ENCODE peak calls at places on chromosomes 3 and 15, in four cellular contexts. One of them, this sample, is unnamed.

GRCh38 chr3:46887980-46888494 is 10.5 kb downstream of the PTH1R start:
- DNase-seq in thoracic aorta: no peak
- DNase-seq in progenitor cell of endocrine pancreas: no peak
- DNase-seq in GM20000: no peak
- DNase-seq in this sample: no peak

GRCh38 chr15:64683378-64683777 is 92.0 kb downstream of the RBPMS2 start:
- DNase-seq in thoracic aorta: no peak
- DNase-seq in progenitor cell of endocrine pancreas: no peak
- DNase-seq in GM20000: no peak
- DNase-seq in this sample: no peak

GRCh38 chr3:99767341-99767740 is 50.3 kb upstream of the CMSS1 start:
- DNase-seq in thoracic aorta: no peak
- DNase-seq in progenitor cell of endocrine pancreas: no peak
- DNase-seq in GM20000: no peak
- DNase-seq in this sample: no peak

GRCh38 chr3:15933439-15934144 is 135.8 kb upstream of the ANKRD28 start:
- DNase-seq in thoracic aorta: no peak
- DNase-seq in progenitor cell of endocrine pancreas: no peak
- DNase-seq in GM20000: no peak
- DNase-seq in this sample: no peak

GRCh38 chr15:42358141-42358540 is 1.2 kb upstream of the CAPN3 start:
- DNase-seq in thoracic aorta: no peak
- DNase-seq in progenitor cell of endocrine pancreas: no peak
- DNase-seq in GM20000: no peak
- DNase-seq in this sample: no peak

GRCh38 chr3:57068437-57069089 is 8.1 kb downstream of the SPATA12 start:
- DNase-seq in thoracic aorta: peak
- DNase-seq in progenitor cell of endocrine pancreas: no peak
- DNase-seq in GM20000: peak
- DNase-seq in this sample: peak

GRCh38 chr3:167885277-167885676 is 149.8 kb downstream of the SERPINI1 start:
- DNase-seq in thoracic aorta: no peak
- DNase-seq in progenitor cell of endocrine pancreas: no peak
- DNase-seq in GM20000: no peak
- DNase-seq in this sample: no peak

GRCh38 chr15:29116970-29117700 is 152.5 kb downstream of the NSMCE3 start:
- DNase-seq in thoracic aorta: no peak
- DNase-seq in progenitor cell of endocrine pancreas: no peak
- DNase-seq in GM20000: no peak
- DNase-seq in this sample: no peak

GRCh38 chr15:38647683-38648082 is 83.1 kb upstream of the RASGRP1 start:
- DNase-seq in thoracic aorta: no peak
- DNase-seq in progenitor cell of endocrine pancreas: no peak
- DNase-seq in GM20000: no peak
- DNase-seq in this sample: no peak

GRCh38 chr3:9422712-9423424 is 25.5 kb downstream of the SETD5 start:
- DNase-seq in thoracic aorta: peak
- DNase-seq in progenitor cell of endocrine pancreas: no peak
- DNase-seq in GM20000: no peak
- DNase-seq in this sample: peak

GRCh38 chr3:33315826-33316225 is 38.6 kb downstream of the FBXL2 start:
- DNase-seq in thoracic aorta: no peak
- DNase-seq in progenitor cell of endocrine pancreas: no peak
- DNase-seq in GM20000: no peak
- DNase-seq in this sample: no peak

GRCh38 chr3:11128682-11129632 is 25.3 kb upstream of the HRH1 start:
- DNase-seq in thoracic aorta: no peak
- DNase-seq in progenitor cell of endocrine pancreas: no peak
- DNase-seq in GM20000: no peak
- DNase-seq in this sample: no peak

GRCh38 chr3:191141728-191142127 is 57.3 kb upstream of the OSTN start:
- DNase-seq in thoracic aorta: no peak
- DNase-seq in progenitor cell of endocrine pancreas: no peak
- DNase-seq in GM20000: no peak
- DNase-seq in this sample: no peak

GRCh38 chr15:93861956-93862741 is 369.2 kb upstream of the MCTP2 start:
- DNase-seq in thoracic aorta: no peak
- DNase-seq in progenitor cell of endocrine pancreas: no peak
- DNase-seq in GM20000: no peak
- DNase-seq in this sample: peak

GRCh38 chr3:167662919-167663400 is 9.2 kb upstream of the WDR49 start:
- DNase-seq in thoracic aorta: no peak
- DNase-seq in progenitor cell of endocrine pancreas: no peak
- DNase-seq in GM20000: no peak
- DNase-seq in this sample: no peak

GRCh38 chr3:85433334-85433733 is 474.5 kb downstream of the CADM2 start:
- DNase-seq in thoracic aorta: no peak
- DNase-seq in progenitor cell of endocrine pancreas: no peak
- DNase-seq in GM20000: no peak
- DNase-seq in this sample: no peak

GRCh38 chr3:149235599-149236424 is 14.2 kb upstream of the CP start:
- DNase-seq in thoracic aorta: no peak
- DNase-seq in progenitor cell of endocrine pancreas: no peak
- DNase-seq in GM20000: no peak
- DNase-seq in this sample: no peak

GRCh38 chr3:40546811-40547210 is 22.1 kb downstream of the ZNF621 start:
- DNase-seq in thoracic aorta: no peak
- DNase-seq in progenitor cell of endocrine pancreas: no peak
- DNase-seq in GM20000: no peak
- DNase-seq in this sample: no peak

GRCh38 chr3:127660621-127661253 is 12.0 kb upstream of the ABTB1 start:
- DNase-seq in thoracic aorta: no peak
- DNase-seq in progenitor cell of endocrine pancreas: no peak
- DNase-seq in GM20000: no peak
- DNase-seq in this sample: peak

GRCh38 chr3:194577985-194578905 is 55.0 kb downstream of the TMEM44 start:
- DNase-seq in thoracic aorta: peak
- DNase-seq in progenitor cell of endocrine pancreas: no peak
- DNase-seq in GM20000: no peak
- DNase-seq in this sample: peak

GRCh38 chr3:160003520-160004128 is 15.0 kb downstream of the IL12A start:
- DNase-seq in thoracic aorta: no peak
- DNase-seq in progenitor cell of endocrine pancreas: no peak
- DNase-seq in GM20000: peak
- DNase-seq in this sample: no peak

GRCh38 chr3:109563149-109563548 is 225.8 kb upstream of the DPPA4 start:
- DNase-seq in thoracic aorta: no peak
- DNase-seq in progenitor cell of endocrine pancreas: no peak
- DNase-seq in GM20000: no peak
- DNase-seq in this sample: no peak

GRCh38 chr3:65583203-65583602 is 455.5 kb downstream of the MAGI1 start:
- DNase-seq in thoracic aorta: no peak
- DNase-seq in progenitor cell of endocrine pancreas: no peak
- DNase-seq in GM20000: no peak
- DNase-seq in this sample: no peak

GRCh38 chr15:88845616-88846015 is 42.4 kb downstream of the ACAN start:
- DNase-seq in thoracic aorta: no peak
- DNase-seq in progenitor cell of endocrine pancreas: no peak
- DNase-seq in GM20000: no peak
- DNase-seq in this sample: no peak

GRCh38 chr3:183385698-183386590 is 42.5 kb downstream of the MCF2L2 start:
- DNase-seq in thoracic aorta: no peak
- DNase-seq in progenitor cell of endocrine pancreas: peak
- DNase-seq in GM20000: peak
- DNase-seq in this sample: peak
- TF ChIP-seq CTCF in thoracic aorta: peak
- TF ChIP-seq CTCF in progenitor cell of endocrine pancreas: peak
- TF ChIP-seq CTCF in GM20000: peak
- TF ChIP-seq CTCF in this sample: peak

GRCh38 chr15:72835289-72835890 is 51.8 kb upstream of the ADPGK start:
- DNase-seq in thoracic aorta: no peak
- DNase-seq in progenitor cell of endocrine pancreas: no peak
- DNase-seq in GM20000: no peak
- DNase-seq in this sample: no peak
- TF ChIP-seq CTCF in thoracic aorta: no peak
- TF ChIP-seq CTCF in progenitor cell of endocrine pancreas: peak
- TF ChIP-seq CTCF in GM20000: no peak
- TF ChIP-seq CTCF in this sample: no peak

GRCh38 chr15:70258369-70259029 is 160.8 kb upstream of the TLE3 start:
- DNase-seq in thoracic aorta: no peak
- DNase-seq in progenitor cell of endocrine pancreas: no peak
- DNase-seq in GM20000: peak
- DNase-seq in this sample: no peak

GRCh38 chr15:70259640-70260066 is 161.9 kb upstream of the TLE3 start:
- DNase-seq in thoracic aorta: no peak
- DNase-seq in progenitor cell of endocrine pancreas: no peak
- DNase-seq in GM20000: no peak
- DNase-seq in this sample: no peak

GRCh38 chr15:70260096-70260495 is 162.4 kb upstream of the TLE3 start:
- DNase-seq in thoracic aorta: no peak
- DNase-seq in progenitor cell of endocrine pancreas: no peak
- DNase-seq in GM20000: no peak
- DNase-seq in this sample: no peak

GRCh38 chr15:70257573-70258220 is 160.0 kb upstream of the TLE3 start:
- DNase-seq in thoracic aorta: no peak
- DNase-seq in progenitor cell of endocrine pancreas: no peak
- DNase-seq in GM20000: no peak
- DNase-seq in this sample: peak

DNA sequence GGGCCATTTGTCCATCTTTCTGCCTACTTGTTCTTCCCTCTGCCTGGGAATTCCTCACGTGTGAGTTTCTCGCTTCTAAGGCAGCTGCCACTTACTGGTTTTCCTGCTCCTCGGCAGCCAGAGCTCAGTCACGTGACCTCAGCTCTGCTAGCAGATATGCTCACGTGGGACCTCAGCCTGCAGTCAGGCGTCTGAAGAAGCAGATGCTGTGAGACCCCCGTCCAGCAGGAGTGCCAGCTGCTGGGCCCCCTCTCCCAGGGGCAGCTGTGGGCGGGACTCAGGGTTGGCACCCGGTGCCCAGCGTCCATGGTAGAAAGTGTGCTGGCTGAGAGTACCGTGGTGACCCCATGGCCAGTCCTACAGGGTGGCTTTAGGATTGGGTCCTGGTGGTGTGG is 161.3 kb upstream of the TLE3 start:
- DNase-seq in thoracic aorta: no peak
- DNase-seq in progenitor cell of endocrine pancreas: no peak
- DNase-seq in GM20000: no peak
- DNase-seq in this sample: peak
- TF ChIP-seq CTCF in thoracic aorta: no peak
- TF ChIP-seq CTCF in progenitor cell of endocrine pancreas: no peak
- TF ChIP-seq CTCF in GM20000: no peak
- TF ChIP-seq CTCF in this sample: no peak

GRCh38 chr3:172984938-172985337 is 156.1 kb downstream of the SPATA16 start:
- DNase-seq in thoracic aorta: no peak
- DNase-seq in progenitor cell of endocrine pancreas: no peak
- DNase-seq in GM20000: no peak
- DNase-seq in this sample: no peak
- TF ChIP-seq CTCF in thoracic aorta: no peak
- TF ChIP-seq CTCF in progenitor cell of endocrine pancreas: no peak
- TF ChIP-seq CTCF in GM20000: no peak
- TF ChIP-seq CTCF in this sample: no peak

GRCh38 chr3:25635038-25635437 is 29.7 kb downstream of the TOP2B start:
- DNase-seq in thoracic aorta: no peak
- DNase-seq in progenitor cell of endocrine pancreas: no peak
- DNase-seq in GM20000: no peak
- DNase-seq in this sample: no peak

GRCh38 chr3:25633919-25634318 is 30.8 kb downstream of the TOP2B start:
- DNase-seq in thoracic aorta: no peak
- DNase-seq in progenitor cell of endocrine pancreas: no peak
- DNase-seq in GM20000: no peak
- DNase-seq in this sample: no peak

DNA sequence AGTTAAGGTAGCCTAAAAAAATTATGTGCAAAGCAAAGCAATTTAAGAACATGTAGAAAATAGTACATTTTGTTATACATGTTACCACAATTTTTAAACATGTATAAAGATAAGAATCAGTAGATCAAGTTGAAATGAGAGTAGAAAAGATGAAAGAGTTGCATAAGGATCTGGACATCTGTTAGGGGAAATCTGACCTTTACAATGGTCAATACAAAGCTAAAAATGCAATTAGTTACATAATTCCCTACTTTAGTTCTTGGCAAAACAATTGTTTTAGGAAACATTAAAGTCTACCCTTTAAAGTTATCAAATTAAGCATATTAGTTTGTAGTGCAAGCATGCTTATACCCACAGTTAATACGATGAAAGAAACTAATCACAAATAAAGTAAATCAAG is 32.7 kb downstream of the TOP2B start:
- DNase-seq in thoracic aorta: no peak
- DNase-seq in progenitor cell of endocrine pancreas: no peak
- DNase-seq in GM20000: no peak
- DNase-seq in this sample: no peak
- TF ChIP-seq CTCF in thoracic aorta: no peak
- TF ChIP-seq CTCF in progenitor cell of endocrine pancreas: no peak
- TF ChIP-seq CTCF in GM20000: no peak
- TF ChIP-seq CTCF in this sample: no peak

GRCh38 chr3:113698213-113698742 is 1.8 kb upstream of the USF3 start:
- DNase-seq in thoracic aorta: no peak
- DNase-seq in progenitor cell of endocrine pancreas: no peak
- DNase-seq in GM20000: no peak
- DNase-seq in this sample: no peak

GRCh38 chr3:113697192-113698090 is 999 bp upstream of the USF3 start:
- DNase-seq in thoracic aorta: no peak
- DNase-seq in progenitor cell of endocrine pancreas: no peak
- DNase-seq in GM20000: peak
- DNase-seq in this sample: no peak

GRCh38 chr3:113695818-113696645 is at the start of gene USF3:
- DNase-seq in thoracic aorta: no peak
- DNase-seq in progenitor cell of endocrine pancreas: peak
- DNase-seq in GM20000: peak
- DNase-seq in this sample: peak

GRCh38 chr3:113695426-113695817 is 1.0 kb downstream of the USF3 start:
- DNase-seq in thoracic aorta: no peak
- DNase-seq in progenitor cell of endocrine pancreas: no peak
- DNase-seq in GM20000: peak
- DNase-seq in this sample: no peak

GRCh38 chr3:113696658-113697191 is 283 bp upstream of the USF3 start:
- DNase-seq in thoracic aorta: peak
- DNase-seq in progenitor cell of endocrine pancreas: peak
- DNase-seq in GM20000: peak
- DNase-seq in this sample: peak
- TF ChIP-seq CTCF in thoracic aorta: no peak
- TF ChIP-seq CTCF in progenitor cell of endocrine pancreas: no peak
- TF ChIP-seq CTCF in GM20000: no peak
- TF ChIP-seq CTCF in this sample: peak